ENCODE peak calls at places on chromosomes 5 and 9, in six cellular contexts. One of them, this sample, is unnamed. For H3K4me1, the result is how much of the 10 kb centered on the place peaks cover.

GRCh38 chr5:6459896-6460295 is 11.2 kb downstream of the UBE2QL1 start:
- DNase-seq in mucosa of descending colon: no peak
- DNase-seq in mesendoderm: no peak
- DNase-seq in GM23248: no peak
- DNase-seq in H9: no peak
- DNase-seq in left ventricle myocardium inferior: no peak
- DNase-seq in this sample: no peak

GRCh38 chr5:53645581-53645980 is 85.1 kb downstream of the NDUFS4 start:
- DNase-seq in mucosa of descending colon: no peak
- DNase-seq in mesendoderm: no peak
- DNase-seq in GM23248: no peak
- DNase-seq in H9: no peak
- DNase-seq in left ventricle myocardium inferior: no peak
- DNase-seq in this sample: no peak

GRCh38 chr5:68086857-68087256 is 128.7 kb upstream of the PIK3R1 start:
- DNase-seq in mucosa of descending colon: no peak
- DNase-seq in mesendoderm: no peak
- DNase-seq in GM23248: peak
- DNase-seq in H9: no peak
- DNase-seq in left ventricle myocardium inferior: peak
- DNase-seq in this sample: no peak

GRCh38 chr5:11528720-11529119 is 375.5 kb downstream of the CTNND2 start:
- DNase-seq in mucosa of descending colon: no peak
- DNase-seq in mesendoderm: no peak
- DNase-seq in GM23248: no peak
- DNase-seq in H9: no peak
- DNase-seq in left ventricle myocardium inferior: peak
- DNase-seq in this sample: no peak

GRCh38 chr5:135097390-135097789 is 63.4 kb upstream of the PITX1 start:
- DNase-seq in mucosa of descending colon: no peak
- DNase-seq in mesendoderm: no peak
- DNase-seq in GM23248: no peak
- DNase-seq in H9: no peak
- DNase-seq in left ventricle myocardium inferior: no peak
- DNase-seq in this sample: no peak

GRCh38 chr9:133269537-133270357 is 5.3 kb downstream of the ABO start:
- DNase-seq in mucosa of descending colon: no peak
- DNase-seq in mesendoderm: peak
- DNase-seq in GM23248: no peak
- DNase-seq in H9: no peak
- DNase-seq in left ventricle myocardium inferior: no peak
- DNase-seq in this sample: no peak

GRCh38 chr9:125536184-125537152 is 170.5 kb downstream of the MAPKAP1 start:
- DNase-seq in mucosa of descending colon: no peak
- DNase-seq in mesendoderm: peak
- DNase-seq in GM23248: peak
- DNase-seq in H9: no peak
- DNase-seq in left ventricle myocardium inferior: no peak
- DNase-seq in this sample: peak

GRCh38 chr9:20623021-20623747 is 885 bp upstream of the MLLT3 start:
- DNase-seq in mucosa of descending colon: peak
- DNase-seq in mesendoderm: peak
- DNase-seq in GM23248: peak
- DNase-seq in H9: no peak
- DNase-seq in left ventricle myocardium inferior: peak
- DNase-seq in this sample: peak

GRCh38 chr9:87599901-87600610 is 102.4 kb downstream of the DAPK1 start:
- DNase-seq in mucosa of descending colon: no peak
- DNase-seq in mesendoderm: peak
- DNase-seq in GM23248: peak
- DNase-seq in H9: no peak
- DNase-seq in left ventricle myocardium inferior: no peak
- DNase-seq in this sample: no peak

GRCh38 chr5:124868661-124869060 is 122.2 kb upstream of the ZNF608 start:
- DNase-seq in mucosa of descending colon: no peak
- DNase-seq in mesendoderm: no peak
- DNase-seq in GM23248: no peak
- DNase-seq in H9: no peak
- DNase-seq in left ventricle myocardium inferior: no peak
- DNase-seq in this sample: no peak

GRCh38 chr5:173094012-173094661 is 38.0 kb downstream of the CREBRF start:
- DNase-seq in mucosa of descending colon: no peak
- DNase-seq in mesendoderm: no peak
- DNase-seq in GM23248: peak
- DNase-seq in H9: no peak
- DNase-seq in left ventricle myocardium inferior: no peak
- DNase-seq in this sample: no peak

GRCh38 chr5:158382473-158382872 is 523.5 kb upstream of the CLINT1 start:
- DNase-seq in mucosa of descending colon: peak
- DNase-seq in mesendoderm: peak
- DNase-seq in GM23248: peak
- DNase-seq in H9: peak
- DNase-seq in left ventricle myocardium inferior: peak
- DNase-seq in this sample: no peak

GRCh38 chr9:78613006-78613405 is 316.1 kb downstream of the PSAT1 start:
- DNase-seq in mucosa of descending colon: no peak
- DNase-seq in mesendoderm: no peak
- DNase-seq in GM23248: no peak
- DNase-seq in H9: no peak
- DNase-seq in left ventricle myocardium inferior: no peak
- DNase-seq in this sample: no peak

GRCh38 chr5:58447231-58447630 is 12.7 kb downstream of the PLK2 start:
- DNase-seq in mucosa of descending colon: no peak
- DNase-seq in mesendoderm: no peak
- DNase-seq in GM23248: peak
- DNase-seq in H9: no peak
- DNase-seq in left ventricle myocardium inferior: no peak
- DNase-seq in this sample: no peak

GRCh38 chr5:61330879-61331406 is 1.1 kb upstream of the ZSWIM6 start:
- DNase-seq in mucosa of descending colon: peak
- DNase-seq in mesendoderm: peak
- DNase-seq in GM23248: peak
- DNase-seq in H9: peak
- DNase-seq in left ventricle myocardium inferior: peak
- DNase-seq in this sample: peak
- H3K4me1 ChIP-seq in mucosa of descending colon: under half
- H3K4me1 ChIP-seq in mesendoderm: under half
- H3K4me1 ChIP-seq in GM23248: under half
- H3K4me1 ChIP-seq in H9: under half
- H3K4me1 ChIP-seq in left ventricle myocardium inferior: half or more
- H3K4me1 ChIP-seq in this sample: under half

GRCh38 chr9:134399435-134400056 is 73.3 kb downstream of the RXRA start:
- DNase-seq in mucosa of descending colon: no peak
- DNase-seq in mesendoderm: peak
- DNase-seq in GM23248: peak
- DNase-seq in H9: no peak
- DNase-seq in left ventricle myocardium inferior: no peak
- DNase-seq in this sample: no peak
- H3K4me1 ChIP-seq in mucosa of descending colon: under half
- H3K4me1 ChIP-seq in mesendoderm: under half
- H3K4me1 ChIP-seq in GM23248: under half
- H3K4me1 ChIP-seq in H9: under half
- H3K4me1 ChIP-seq in left ventricle myocardium inferior: half or more
- H3K4me1 ChIP-seq in this sample: under half

GRCh38 chr9:131257266-131258025 is 18.9 kb downstream of the FAM78A start:
- DNase-seq in mucosa of descending colon: no peak
- DNase-seq in mesendoderm: no peak
- DNase-seq in GM23248: no peak
- DNase-seq in H9: no peak
- DNase-seq in left ventricle myocardium inferior: no peak
- DNase-seq in this sample: no peak

GRCh38 chr9:131259916-131260597 is 16.3 kb downstream of the FAM78A start:
- DNase-seq in mucosa of descending colon: no peak
- DNase-seq in mesendoderm: no peak
- DNase-seq in GM23248: no peak
- DNase-seq in H9: no peak
- DNase-seq in left ventricle myocardium inferior: no peak
- DNase-seq in this sample: no peak

GRCh38 chr9:131258698-131259431 is 17.4 kb downstream of the FAM78A start:
- DNase-seq in mucosa of descending colon: peak
- DNase-seq in mesendoderm: no peak
- DNase-seq in GM23248: no peak
- DNase-seq in H9: no peak
- DNase-seq in left ventricle myocardium inferior: no peak
- DNase-seq in this sample: no peak

GRCh38 chr9:131259432-131259885 is 16.9 kb downstream of the FAM78A start:
- DNase-seq in mucosa of descending colon: peak
- DNase-seq in mesendoderm: no peak
- DNase-seq in GM23248: no peak
- DNase-seq in H9: no peak
- DNase-seq in left ventricle myocardium inferior: no peak
- DNase-seq in this sample: no peak

GRCh38 chr9:131258186-131258585 is 18.1 kb downstream of the FAM78A start:
- DNase-seq in mucosa of descending colon: no peak
- DNase-seq in mesendoderm: no peak
- DNase-seq in GM23248: peak
- DNase-seq in H9: no peak
- DNase-seq in left ventricle myocardium inferior: peak
- DNase-seq in this sample: no peak
- H3K4me1 ChIP-seq in mucosa of descending colon: under half
- H3K4me1 ChIP-seq in mesendoderm: under half
- H3K4me1 ChIP-seq in GM23248: under half
- H3K4me1 ChIP-seq in H9: under half
- H3K4me1 ChIP-seq in left ventricle myocardium inferior: half or more
- H3K4me1 ChIP-seq in this sample: under half

DNA sequence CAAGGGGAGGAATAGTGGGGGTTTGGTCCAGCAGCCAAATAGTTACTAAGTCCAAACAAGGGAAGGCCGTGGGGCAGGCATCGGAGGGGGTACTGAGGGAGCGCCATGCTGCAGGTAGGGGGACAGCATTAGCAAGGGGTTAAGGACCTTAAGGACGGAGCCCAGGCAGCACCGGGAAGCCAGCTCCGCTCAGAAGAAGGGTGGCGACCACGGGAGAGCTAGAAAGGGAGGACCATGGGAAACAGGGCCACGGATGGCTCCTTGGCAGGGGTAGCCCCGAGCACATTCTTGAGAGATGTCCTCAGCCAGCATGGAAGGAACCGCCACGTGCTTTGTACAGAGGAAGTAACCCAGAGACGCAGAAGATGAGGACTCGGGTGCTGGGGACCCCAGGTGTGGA is 76.2 kb upstream of the STXBP1 start:
- DNase-seq in mucosa of descending colon: no peak
- DNase-seq in mesendoderm: no peak
- DNase-seq in GM23248: peak
- DNase-seq in H9: no peak
- DNase-seq in left ventricle myocardium inferior: no peak
- DNase-seq in this sample: no peak
- H3K4me1 ChIP-seq in mucosa of descending colon: under half
- H3K4me1 ChIP-seq in mesendoderm: under half
- H3K4me1 ChIP-seq in GM23248: half or more
- H3K4me1 ChIP-seq in H9: under half
- H3K4me1 ChIP-seq in left ventricle myocardium inferior: half or more
- H3K4me1 ChIP-seq in this sample: under half

DNA sequence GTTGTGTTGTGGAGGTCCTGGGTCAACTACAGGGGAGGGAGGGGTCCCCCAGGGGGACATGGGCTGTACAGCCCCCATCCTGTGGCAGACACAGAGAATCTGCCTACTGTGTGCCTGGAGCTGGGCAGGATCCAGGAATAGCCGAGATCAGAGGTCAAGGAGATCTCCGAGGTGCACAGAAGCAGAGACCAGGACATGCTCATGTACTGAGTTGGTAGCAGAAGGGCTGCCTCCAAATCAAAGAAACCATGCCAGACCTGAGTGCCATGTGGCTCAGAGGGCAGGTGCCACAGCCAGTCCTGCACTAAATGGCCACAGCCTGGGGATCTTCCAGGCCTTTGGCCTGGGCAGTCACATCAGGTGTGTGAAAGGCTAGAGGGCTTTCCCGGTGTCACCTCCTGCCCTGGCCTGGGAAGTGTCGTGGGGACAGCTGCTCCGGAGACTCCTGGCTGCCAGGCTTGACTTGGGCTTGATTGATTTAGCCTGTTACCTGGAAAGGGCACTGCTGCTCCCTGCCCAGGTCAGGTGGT is 27.8 kb downstream of the GSN start:
- DNase-seq in mucosa of descending colon: no peak
- DNase-seq in mesendoderm: no peak
- DNase-seq in GM23248: no peak
- DNase-seq in H9: no peak
- DNase-seq in left ventricle myocardium inferior: no peak
- DNase-seq in this sample: no peak
- H3K4me1 ChIP-seq in mucosa of descending colon: under half
- H3K4me1 ChIP-seq in mesendoderm: under half
- H3K4me1 ChIP-seq in GM23248: under half
- H3K4me1 ChIP-seq in H9: under half
- H3K4me1 ChIP-seq in left ventricle myocardium inferior: half or more
- H3K4me1 ChIP-seq in this sample: under half

GRCh38 chr9:3941758-3942157 is 358.1 kb downstream of the GLIS3 start:
- DNase-seq in mucosa of descending colon: no peak
- DNase-seq in mesendoderm: no peak
- DNase-seq in GM23248: no peak
- DNase-seq in H9: no peak
- DNase-seq in left ventricle myocardium inferior: no peak
- DNase-seq in this sample: no peak
- H3K4me1 ChIP-seq in mucosa of descending colon: under half
- H3K4me1 ChIP-seq in mesendoderm: under half
- H3K4me1 ChIP-seq in GM23248: under half
- H3K4me1 ChIP-seq in H9: under half
- H3K4me1 ChIP-seq in left ventricle myocardium inferior: under half
- H3K4me1 ChIP-seq in this sample: under half

DNA sequence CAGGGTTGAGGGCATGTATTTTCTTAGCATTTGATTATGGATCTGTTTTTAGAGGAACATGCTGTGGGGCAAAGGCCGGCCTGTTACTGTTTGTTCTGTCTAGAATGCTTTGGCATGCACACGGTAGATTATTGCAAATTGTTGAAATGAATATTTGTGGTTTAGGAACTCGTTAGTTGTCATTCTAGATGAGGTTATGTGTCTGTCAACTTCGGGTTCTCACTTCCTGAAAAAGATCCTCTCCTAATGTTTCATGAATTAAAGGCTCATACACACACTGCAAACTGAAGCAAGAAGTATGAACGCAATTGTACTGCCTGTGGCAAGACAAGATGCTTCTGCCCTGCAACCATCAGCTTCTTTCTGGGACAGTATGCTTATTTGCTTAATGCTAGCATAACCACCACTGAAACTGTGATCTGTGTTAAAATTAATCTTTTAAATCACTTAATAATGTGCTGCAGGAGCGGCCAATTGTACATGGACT is 99.6 kb downstream of the BASP1 start:
- DNase-seq in mucosa of descending colon: no peak
- DNase-seq in mesendoderm: no peak
- DNase-seq in GM23248: peak
- DNase-seq in H9: no peak
- DNase-seq in left ventricle myocardium inferior: no peak
- DNase-seq in this sample: peak
- H3K4me1 ChIP-seq in mucosa of descending colon: under half
- H3K4me1 ChIP-seq in mesendoderm: under half
- H3K4me1 ChIP-seq in GM23248: under half
- H3K4me1 ChIP-seq in H9: under half
- H3K4me1 ChIP-seq in left ventricle myocardium inferior: under half
- H3K4me1 ChIP-seq in this sample: under half